ENCODE peak calls at places on chromosomes 5 and 9, in four cellular contexts. F is dermis microvascular lymphatic vessel endothelial cell, E is substantia nigra, I is ascending aorta. V is an unnamed sample.

GRCh38 chr5:147188200-147189108 is 46.4 kb upstream of the STK32A start:
- DNase-seq in F (peak), E (peak), I (no peak), V (no peak)

GRCh38 chr9:27154923-27155322 is 45.9 kb downstream of the TEK start:
- DNase-seq in F (peak), E (no peak), I (no peak), V (no peak)

GRCh38 chr9:35666045-35666444 is 1.1 kb upstream of the ARHGEF39 start:
- DNase-seq in F (no peak), E (no peak), I (no peak), V (no peak)

GRCh38 chr5:146607663-146608315 is 91.8 kb upstream of the GPR151 start:
- DNase-seq in F (no peak), E (no peak), I (no peak), V (no peak)

GRCh38 chr5:61298580-61298979 is 33.5 kb upstream of the ZSWIM6 start:
- DNase-seq in F (peak), E (no peak), I (no peak), V (no peak)

GRCh38 chr9:31597977-31598376 is 786.5 kb upstream of the ACO1 start:
- DNase-seq in F (no peak), E (no peak), I (no peak), V (no peak)

GRCh38 chr5:151218177-151218576 is 5.7 kb downstream of the CCDC69 start:
- DNase-seq in F (no peak), E (no peak), I (no peak), V (no peak)

GRCh38 chr5:10157085-10157669 is 92.5 kb downstream of the ATPSCKMT start:
- DNase-seq in F (no peak), E (no peak), I (no peak), V (no peak)

GRCh38 chr9:116549061-116549664 is 137.9 kb upstream of the TRIM32 start:
- DNase-seq in F (no peak), E (peak), I (peak), V (no peak)

GRCh38 chr5:33166522-33166921 is 274.2 kb upstream of the TARS1 start:
- DNase-seq in F (no peak), E (no peak), I (no peak), V (no peak)

GRCh38 chr5:132103380-132103951 is 29.9 kb downstream of the CSF2 start:
- DNase-seq in F (peak), E (no peak), I (peak), V (no peak)

GRCh38 chr9:128333368-128333969 is 6.9 kb upstream of the SLC27A4 start:
- DNase-seq in F (no peak), E (no peak), I (no peak), V (no peak)

GRCh38 chr9:76298497-76299144 is 95.6 kb downstream of the RFK start:
- DNase-seq in F (no peak), E (no peak), I (no peak), V (no peak)

GRCh38 chr5:87195616-87196015 is 72.1 kb upstream of the RASA1 start:
- DNase-seq in F (no peak), E (no peak), I (no peak), V (no peak)

GRCh38 chr9:98231770-98232478 is 23.5 kb downstream of the TBC1D2 start:
- DNase-seq in F (no peak), E (no peak), I (no peak), V (no peak)

GRCh38 chr9:108687360-108687981 is 168.3 kb downstream of the ACTL7B start:
- DNase-seq in F (no peak), E (no peak), I (no peak), V (no peak)

GRCh38 chr5:124279146-124279545 is 467.3 kb downstream of the ZNF608 start:
- DNase-seq in F (no peak), E (no peak), I (no peak), V (no peak)

GRCh38 chr5:139271201-139272027 is 22.1 kb upstream of the MATR3 start:
- DNase-seq in F (no peak), E (no peak), I (no peak), V (no peak)

V was measured in activated B cell treated with CpG ODN at 0.5 μM for 24 hours.